ENCODE peak calls at places on chromosome 4, in six cellular contexts. One of them, this sample, is unnamed.

GRCh38 chr4:89006307-89006706 is 50.7 kb downstream of the FAM13A start:
- DNase-seq in stimulated activated CD4-positive, alpha-beta T cell treated with anti-CD3 and anti-CD28 coated beads, Interleukin-2, amount 100 ng/mL, for 24 hours: no peak
- DNase-seq in astrocyte of the spinal cord: no peak
- DNase-seq in Daoy: no peak
- DNase-seq in CD4-positive, CD25-positive, alpha-beta regulatory T cell: no peak
- DNase-seq in HS-27A: no peak
- DNase-seq in this sample: no peak

GRCh38 chr4:75142377-75142776 is 209.5 kb downstream of the PARM1 start:
- DNase-seq in HS-27A: no peak
- DNase-seq in astrocyte of the spinal cord: no peak
- DNase-seq in Daoy: no peak
- DNase-seq in stimulated activated CD4-positive, alpha-beta T cell treated with anti-CD3 and anti-CD28 coated beads, Interleukin-2, amount 100 ng/mL, for 24 hours: no peak
- DNase-seq in CD4-positive, CD25-positive, alpha-beta regulatory T cell: no peak
- DNase-seq in this sample: no peak

GRCh38 chr4:43337707-43338106 is 445.2 kb downstream of the GRXCR1 start:
- DNase-seq in Daoy: no peak
- DNase-seq in astrocyte of the spinal cord: peak; percentile 49
- DNase-seq in HS-27A: no peak
- DNase-seq in stimulated activated CD4-positive, alpha-beta T cell treated with anti-CD3 and anti-CD28 coated beads, Interleukin-2, amount 100 ng/mL, for 24 hours: no peak
- DNase-seq in CD4-positive, CD25-positive, alpha-beta regulatory T cell: no peak
- DNase-seq in this sample: no peak

GRCh38 chr4:7876096-7876993 is 63.3 kb downstream of the AFAP1 start:
- DNase-seq in HS-27A: no peak
- DNase-seq in CD4-positive, CD25-positive, alpha-beta regulatory T cell: peak; percentile 31
- DNase-seq in astrocyte of the spinal cord: peak; percentile 58
- DNase-seq in stimulated activated CD4-positive, alpha-beta T cell treated with anti-CD3 and anti-CD28 coated beads, Interleukin-2, amount 100 ng/mL, for 24 hours: peak; percentile 45
- DNase-seq in Daoy: peak; percentile 70
- DNase-seq in this sample: peak; percentile 44

GRCh38 chr4:76800902-76801301 is 97.0 kb downstream of the SOWAHB start:
- DNase-seq in HS-27A: no peak
- DNase-seq in Daoy: no peak
- DNase-seq in stimulated activated CD4-positive, alpha-beta T cell treated with anti-CD3 and anti-CD28 coated beads, Interleukin-2, amount 100 ng/mL, for 24 hours: no peak
- DNase-seq in astrocyte of the spinal cord: no peak
- DNase-seq in CD4-positive, CD25-positive, alpha-beta regulatory T cell: no peak
- DNase-seq in this sample: no peak

GRCh38 chr4:56653461-56654237 is 27.4 kb downstream of the HOPX start:
- DNase-seq in stimulated activated CD4-positive, alpha-beta T cell treated with anti-CD3 and anti-CD28 coated beads, Interleukin-2, amount 100 ng/mL, for 24 hours: peak; percentile 32
- DNase-seq in Daoy: peak; percentile 33
- DNase-seq in HS-27A: no peak
- DNase-seq in astrocyte of the spinal cord: no peak
- DNase-seq in CD4-positive, CD25-positive, alpha-beta regulatory T cell: no peak
- DNase-seq in this sample: no peak

GRCh38 chr4:7375427-7375826 is 59.3 kb downstream of the PSAPL1 start:
- DNase-seq in CD4-positive, CD25-positive, alpha-beta regulatory T cell: no peak
- DNase-seq in HS-27A: no peak
- DNase-seq in stimulated activated CD4-positive, alpha-beta T cell treated with anti-CD3 and anti-CD28 coated beads, Interleukin-2, amount 100 ng/mL, for 24 hours: no peak
- DNase-seq in astrocyte of the spinal cord: no peak
- DNase-seq in Daoy: no peak
- DNase-seq in this sample: no peak

GRCh38 chr4:81052119-81053068 is 21.9 kb downstream of the BMP3 start:
- DNase-seq in stimulated activated CD4-positive, alpha-beta T cell treated with anti-CD3 and anti-CD28 coated beads, Interleukin-2, amount 100 ng/mL, for 24 hours: peak; percentile 63
- DNase-seq in astrocyte of the spinal cord: peak; percentile 72
- DNase-seq in Daoy: peak; percentile 51
- DNase-seq in CD4-positive, CD25-positive, alpha-beta regulatory T cell: peak; percentile 42
- DNase-seq in HS-27A: peak; percentile 31
- DNase-seq in this sample: peak; percentile 92

GRCh38 chr4:155591201-155591600 is 75.4 kb upstream of the GUCY1A1 start:
- DNase-seq in astrocyte of the spinal cord: no peak
- DNase-seq in CD4-positive, CD25-positive, alpha-beta regulatory T cell: no peak
- DNase-seq in HS-27A: no peak
- DNase-seq in Daoy: no peak
- DNase-seq in stimulated activated CD4-positive, alpha-beta T cell treated with anti-CD3 and anti-CD28 coated beads, Interleukin-2, amount 100 ng/mL, for 24 hours: no peak
- DNase-seq in this sample: no peak

GRCh38 chr4:8035371-8035780 is 95.7 kb upstream of the AFAP1 start:
- DNase-seq in HS-27A: peak; percentile 19
- DNase-seq in CD4-positive, CD25-positive, alpha-beta regulatory T cell: no peak
- DNase-seq in astrocyte of the spinal cord: peak; percentile 61
- DNase-seq in Daoy: peak; percentile 86
- DNase-seq in stimulated activated CD4-positive, alpha-beta T cell treated with anti-CD3 and anti-CD28 coated beads, Interleukin-2, amount 100 ng/mL, for 24 hours: no peak
- DNase-seq in this sample: peak; percentile 59

GRCh38 chr4:6854098-6854744 is 55.4 kb upstream of the TBC1D14 start:
- DNase-seq in astrocyte of the spinal cord: no peak
- DNase-seq in CD4-positive, CD25-positive, alpha-beta regulatory T cell: no peak
- DNase-seq in Daoy: no peak
- DNase-seq in stimulated activated CD4-positive, alpha-beta T cell treated with anti-CD3 and anti-CD28 coated beads, Interleukin-2, amount 100 ng/mL, for 24 hours: no peak
- DNase-seq in HS-27A: no peak
- DNase-seq in this sample: no peak

GRCh38 chr4:41160856-41161255 is 53.5 kb downstream of the APBB2 start:
- DNase-seq in HS-27A: no peak
- DNase-seq in stimulated activated CD4-positive, alpha-beta T cell treated with anti-CD3 and anti-CD28 coated beads, Interleukin-2, amount 100 ng/mL, for 24 hours: no peak
- DNase-seq in Daoy: peak; percentile 77
- DNase-seq in CD4-positive, CD25-positive, alpha-beta regulatory T cell: no peak
- DNase-seq in astrocyte of the spinal cord: no peak
- DNase-seq in this sample: peak; percentile 22

GRCh38 chr4:147340547-147341225 is 140.2 kb upstream of the EDNRA start:
- DNase-seq in HS-27A: no peak
- DNase-seq in astrocyte of the spinal cord: peak; percentile 81
- DNase-seq in CD4-positive, CD25-positive, alpha-beta regulatory T cell: no peak
- DNase-seq in stimulated activated CD4-positive, alpha-beta T cell treated with anti-CD3 and anti-CD28 coated beads, Interleukin-2, amount 100 ng/mL, for 24 hours: no peak
- DNase-seq in Daoy: no peak
- DNase-seq in this sample: peak; percentile 62

GRCh38 chr4:150126880-150127236 is 48.6 kb downstream of the DCLK2 start:
- DNase-seq in Daoy: peak; percentile 53
- DNase-seq in CD4-positive, CD25-positive, alpha-beta regulatory T cell: no peak
- DNase-seq in stimulated activated CD4-positive, alpha-beta T cell treated with anti-CD3 and anti-CD28 coated beads, Interleukin-2, amount 100 ng/mL, for 24 hours: no peak
- DNase-seq in HS-27A: peak; percentile 77
- DNase-seq in astrocyte of the spinal cord: peak; percentile 76
- DNase-seq in this sample: peak; percentile 8

GRCh38 chr4:123892997-123893745 is 496.6 kb downstream of the SPRY1 start:
- DNase-seq in CD4-positive, CD25-positive, alpha-beta regulatory T cell: no peak
- DNase-seq in stimulated activated CD4-positive, alpha-beta T cell treated with anti-CD3 and anti-CD28 coated beads, Interleukin-2, amount 100 ng/mL, for 24 hours: no peak
- DNase-seq in Daoy: no peak
- DNase-seq in HS-27A: no peak
- DNase-seq in astrocyte of the spinal cord: no peak
- DNase-seq in this sample: peak; percentile 76

GRCh38 chr4:108466936-108467902 is 153.2 kb upstream of the RPL34 start:
- DNase-seq in Daoy: peak; percentile 46
- DNase-seq in stimulated activated CD4-positive, alpha-beta T cell treated with anti-CD3 and anti-CD28 coated beads, Interleukin-2, amount 100 ng/mL, for 24 hours: no peak
- DNase-seq in CD4-positive, CD25-positive, alpha-beta regulatory T cell: peak; percentile 21
- DNase-seq in astrocyte of the spinal cord: peak; percentile 95
- DNase-seq in HS-27A: no peak
- DNase-seq in this sample: peak; percentile 75

GRCh38 chr4:89836897-89837384 is at the start of gene SNCA:
- DNase-seq in HS-27A: no peak
- DNase-seq in stimulated activated CD4-positive, alpha-beta T cell treated with anti-CD3 and anti-CD28 coated beads, Interleukin-2, amount 100 ng/mL, for 24 hours: peak; percentile 40
- DNase-seq in astrocyte of the spinal cord: peak; percentile 64
- DNase-seq in CD4-positive, CD25-positive, alpha-beta regulatory T cell: peak; percentile 1
- DNase-seq in Daoy: peak; percentile 70
- DNase-seq in this sample: peak; percentile 89

This sample was measured in SJCRH30.